ENCODE peak calls at places on chromosomes 12 and 14, in five cellular contexts. Z, C, G, B and F are unnamed samples.
A peak's percentile ranks its signal among the peaks of the same experiment; 100 is the strongest.

GRCh38 chr12:48156648-48157015 is 683 bp downstream of the ASB8 start:
- DNase-seq in B (no peak), Z (no peak), C (no peak), G (no peak), F (no peak)

GRCh38 chr14:104797112-104798044 is 1.8 kb upstream of the AKT1 start:
- DNase-seq in Z (no peak), G (no peak), B (peak; percentile 57), C (no peak), F (no peak)

GRCh38 chr12:55582066-55582465 is 9.8 kb downstream of the OR2AP1 start:
- DNase-seq in C (no peak), G (no peak), B (no peak), Z (no peak), F (no peak)

GRCh38 chr12:71562681-71563595 is 100.7 kb downstream of the ZFC3H1 start:
- DNase-seq in C (no peak), B (no peak), G (no peak), Z (no peak), F (no peak)

GRCh38 chr14:79260406-79260805 is 950.9 kb downstream of the DIO2 start:
- DNase-seq in G (no peak), C (no peak), Z (no peak), B (no peak), F (no peak)

GRCh38 chr12:70722584-70723343 is 85.5 kb upstream of the PTPRB start:
- DNase-seq in G (no peak), B (no peak), C (no peak), Z (peak; percentile 9), F (peak; percentile 8)

GRCh38 chr12:54658306-54659264 is 10.4 kb upstream of the DCD start:
- DNase-seq in C (peak; percentile 29), G (peak; percentile 60), Z (peak; percentile 34), B (peak; percentile 62), F (peak; percentile 43)

GRCh38 chr12:52125499-52125900 is 46.0 kb downstream of the SMIM41 start:
- DNase-seq in Z (no peak), G (no peak), B (no peak), C (no peak), F (no peak)

GRCh38 chr14:85250369-85250768 is 279.6 kb upstream of the FLRT2 start:
- DNase-seq in G (no peak), B (no peak), C (no peak), Z (no peak), F (no peak)